ENCODE peak calls at places on chromosomes 1 and 21, in six cellular contexts. One of them, this sample, is unnamed.

GRCh38 chr21:38136201-38136600 is 120.6 kb upstream of the KCNJ15 start:
- DNase-seq in left ventricle myocardium inferior: no peak
- DNase-seq in fibroblast of lung: peak
- DNase-seq in WTC11: no peak
- DNase-seq in astrocyte of the cerebellum: peak
- DNase-seq in IMR-90: peak
- DNase-seq in this sample: no peak

GRCh38 chr1:223344491-223344890 is 19.5 kb downstream of the SUSD4 start:
- DNase-seq in WTC11: no peak
- DNase-seq in astrocyte of the cerebellum: no peak
- DNase-seq in fibroblast of lung: no peak
- DNase-seq in IMR-90: no peak
- DNase-seq in left ventricle myocardium inferior: no peak
- DNase-seq in this sample: no peak

GRCh38 chr1:247298701-247299100 is 33.0 kb downstream of the ZNF496 start:
- DNase-seq in fibroblast of lung: no peak
- DNase-seq in left ventricle myocardium inferior: no peak
- DNase-seq in IMR-90: no peak
- DNase-seq in WTC11: no peak
- DNase-seq in astrocyte of the cerebellum: no peak
- DNase-seq in this sample: no peak

GRCh38 chr1:921011-921837 is 2.5 kb upstream of the SAMD11 start:
- DNase-seq in left ventricle myocardium inferior: peak
- DNase-seq in WTC11: peak
- DNase-seq in astrocyte of the cerebellum: peak
- DNase-seq in fibroblast of lung: peak
- DNase-seq in IMR-90: peak
- DNase-seq in this sample: peak

GRCh38 chr1:246151796-246152434 is 355.2 kb downstream of the SMYD3 start:
- DNase-seq in astrocyte of the cerebellum: no peak
- DNase-seq in WTC11: no peak
- DNase-seq in IMR-90: peak
- DNase-seq in left ventricle myocardium inferior: no peak
- DNase-seq in fibroblast of lung: no peak
- DNase-seq in this sample: no peak

GRCh38 chr1:3457910-3458621 is 3.6 kb downstream of the ARHGEF16 start:
- DNase-seq in left ventricle myocardium inferior: no peak
- DNase-seq in fibroblast of lung: no peak
- DNase-seq in astrocyte of the cerebellum: no peak
- DNase-seq in WTC11: no peak
- DNase-seq in IMR-90: no peak
- DNase-seq in this sample: peak

GRCh38 chr1:9249534-9250335 is 15.2 kb downstream of the H6PD start:
- DNase-seq in astrocyte of the cerebellum: no peak
- DNase-seq in left ventricle myocardium inferior: peak
- DNase-seq in WTC11: peak
- DNase-seq in IMR-90: peak
- DNase-seq in fibroblast of lung: no peak
- DNase-seq in this sample: peak

GRCh38 chr1:230794431-230794830 is 47.2 kb downstream of the CAPN9 start:
- DNase-seq in left ventricle myocardium inferior: no peak
- DNase-seq in WTC11: no peak
- DNase-seq in fibroblast of lung: no peak
- DNase-seq in astrocyte of the cerebellum: no peak
- DNase-seq in IMR-90: no peak
- DNase-seq in this sample: no peak

GRCh38 chr1:83794384-83794783 is 204.5 kb downstream of the TTLL7 start:
- DNase-seq in astrocyte of the cerebellum: no peak
- DNase-seq in left ventricle myocardium inferior: no peak
- DNase-seq in fibroblast of lung: no peak
- DNase-seq in IMR-90: no peak
- DNase-seq in WTC11: no peak
- DNase-seq in this sample: no peak

GRCh38 chr1:226444901-226445300 is 37.0 kb upstream of the PARP1 start:
- DNase-seq in astrocyte of the cerebellum: no peak
- DNase-seq in IMR-90: no peak
- DNase-seq in WTC11: no peak
- DNase-seq in fibroblast of lung: no peak
- DNase-seq in left ventricle myocardium inferior: no peak
- DNase-seq in this sample: no peak

GRCh38 chr1:180042994-180043622 is 88.5 kb downstream of the CEP350 start:
- DNase-seq in fibroblast of lung: peak
- DNase-seq in WTC11: no peak
- DNase-seq in left ventricle myocardium inferior: no peak
- DNase-seq in IMR-90: peak
- DNase-seq in astrocyte of the cerebellum: no peak
- DNase-seq in this sample: no peak

GRCh38 chr21:42265229-42265812 is 46.4 kb downstream of the ABCG1 start:
- DNase-seq in IMR-90: no peak
- DNase-seq in left ventricle myocardium inferior: no peak
- DNase-seq in fibroblast of lung: no peak
- DNase-seq in WTC11: no peak
- DNase-seq in astrocyte of the cerebellum: no peak
- DNase-seq in this sample: no peak

GRCh38 chr1:203778789-203779188 is 13.8 kb downstream of the LAX1 start:
- DNase-seq in left ventricle myocardium inferior: no peak
- DNase-seq in astrocyte of the cerebellum: no peak
- DNase-seq in WTC11: no peak
- DNase-seq in fibroblast of lung: no peak
- DNase-seq in IMR-90: no peak
- DNase-seq in this sample: no peak

GRCh38 chr1:113792986-113793385 is 19.3 kb downstream of the RSBN1 start:
- DNase-seq in left ventricle myocardium inferior: no peak
- DNase-seq in fibroblast of lung: peak
- DNase-seq in astrocyte of the cerebellum: no peak
- DNase-seq in WTC11: no peak
- DNase-seq in IMR-90: peak
- DNase-seq in this sample: no peak

GRCh38 chr1:227155688-227156087 is 162.6 kb downstream of the CDC42BPA start:
- DNase-seq in WTC11: no peak
- DNase-seq in left ventricle myocardium inferior: no peak
- DNase-seq in astrocyte of the cerebellum: no peak
- DNase-seq in IMR-90: no peak
- DNase-seq in fibroblast of lung: no peak
- DNase-seq in this sample: no peak

GRCh38 chr21:42721341-42721824 is 68.0 kb downstream of the PDE9A start:
- DNase-seq in left ventricle myocardium inferior: no peak
- DNase-seq in WTC11: no peak
- DNase-seq in astrocyte of the cerebellum: no peak
- DNase-seq in fibroblast of lung: no peak
- DNase-seq in IMR-90: no peak
- DNase-seq in this sample: no peak

GRCh38 chr1:196030455-196030854 is 577.8 kb downstream of the KCNT2 start:
- DNase-seq in IMR-90: no peak
- DNase-seq in left ventricle myocardium inferior: no peak
- DNase-seq in fibroblast of lung: no peak
- DNase-seq in WTC11: no peak
- DNase-seq in astrocyte of the cerebellum: no peak
- DNase-seq in this sample: no peak

GRCh38 chr1:90834354-90835171 is 117.5 kb upstream of the BARHL2 start:
- DNase-seq in IMR-90: no peak
- DNase-seq in left ventricle myocardium inferior: no peak
- DNase-seq in astrocyte of the cerebellum: no peak
- DNase-seq in fibroblast of lung: peak
- DNase-seq in WTC11: no peak
- DNase-seq in this sample: no peak

GRCh38 chr1:116771997-116772647 is 17.9 kb downstream of the CD2 start:
- DNase-seq in left ventricle myocardium inferior: no peak
- DNase-seq in astrocyte of the cerebellum: no peak
- DNase-seq in WTC11: no peak
- DNase-seq in fibroblast of lung: no peak
- DNase-seq in IMR-90: no peak
- DNase-seq in this sample: no peak

GRCh38 chr1:27395441-27396195 is 3.2 kb downstream of the GPR3 start:
- DNase-seq in IMR-90: peak
- DNase-seq in WTC11: peak
- DNase-seq in astrocyte of the cerebellum: peak
- DNase-seq in left ventricle myocardium inferior: peak
- DNase-seq in fibroblast of lung: peak
- DNase-seq in this sample: peak

GRCh38 chr1:53685272-53686051 is 53.5 kb downstream of the GLIS1 start:
- DNase-seq in fibroblast of lung: peak
- DNase-seq in astrocyte of the cerebellum: no peak
- DNase-seq in WTC11: no peak
- DNase-seq in IMR-90: peak
- DNase-seq in left ventricle myocardium inferior: no peak
- DNase-seq in this sample: peak

GRCh38 chr1:2174348-2175054 is 20.1 kb downstream of the FAAP20 start:
- DNase-seq in WTC11: peak
- DNase-seq in astrocyte of the cerebellum: peak
- DNase-seq in IMR-90: peak
- DNase-seq in left ventricle myocardium inferior: peak
- DNase-seq in fibroblast of lung: peak
- DNase-seq in this sample: peak

GRCh38 chr21:17821121-17821520 is 2.0 kb upstream of the C21orf91 start:
- DNase-seq in astrocyte of the cerebellum: no peak
- DNase-seq in left ventricle myocardium inferior: no peak
- DNase-seq in IMR-90: no peak
- DNase-seq in WTC11: no peak
- DNase-seq in fibroblast of lung: no peak
- DNase-seq in this sample: no peak

GRCh38 chr21:17819114-17819877 is at the start of gene C21orf91:
- DNase-seq in fibroblast of lung: peak
- DNase-seq in left ventricle myocardium inferior: peak
- DNase-seq in astrocyte of the cerebellum: peak
- DNase-seq in WTC11: peak
- DNase-seq in IMR-90: peak
- DNase-seq in this sample: peak

GRCh38 chr21:17823846-17824245 is 4.7 kb upstream of the C21orf91 start:
- DNase-seq in left ventricle myocardium inferior: no peak
- DNase-seq in fibroblast of lung: no peak
- DNase-seq in IMR-90: no peak
- DNase-seq in WTC11: no peak
- DNase-seq in astrocyte of the cerebellum: no peak
- DNase-seq in this sample: no peak

GRCh38 chr21:17818158-17819113 is 720 bp downstream of the C21orf91 start:
- DNase-seq in left ventricle myocardium inferior: peak
- DNase-seq in astrocyte of the cerebellum: no peak
- DNase-seq in fibroblast of lung: peak
- DNase-seq in WTC11: peak
- DNase-seq in IMR-90: peak
- DNase-seq in this sample: peak

DNA sequence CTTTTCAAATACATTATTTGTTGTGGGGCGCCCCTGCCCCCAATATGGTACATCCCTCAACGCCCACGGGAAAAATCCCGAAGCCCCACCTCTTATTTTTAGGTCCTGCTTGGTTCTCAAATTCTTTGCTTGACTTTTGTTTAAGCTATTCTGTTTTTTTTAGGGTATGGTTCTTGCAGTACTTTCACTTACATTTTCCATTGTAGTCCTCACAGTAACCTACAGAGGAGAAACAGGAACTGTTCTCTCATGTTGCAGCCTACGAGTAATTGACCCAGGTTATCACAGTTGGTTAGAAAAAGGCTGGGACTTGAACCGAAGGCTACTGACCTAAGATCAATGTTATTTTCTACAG is 699 bp upstream of the C21orf91 start:
- DNase-seq in fibroblast of lung: no peak
- DNase-seq in WTC11: no peak
- DNase-seq in IMR-90: peak
- DNase-seq in astrocyte of the cerebellum: no peak
- DNase-seq in left ventricle myocardium inferior: no peak
- DNase-seq in this sample: no peak
- TF ChIP-seq CTCF in fibroblast of lung: no peak
- TF ChIP-seq CTCF in WTC11: no peak
- TF ChIP-seq CTCF in IMR-90: no peak
- TF ChIP-seq CTCF in astrocyte of the cerebellum: no peak
- TF ChIP-seq CTCF in left ventricle myocardium inferior: peak
- TF ChIP-seq CTCF in this sample: no peak

GRCh38 chr1:187549540-187549939 is 720.8 kb downstream of the PLA2G4A start:
- DNase-seq in left ventricle myocardium inferior: no peak
- DNase-seq in fibroblast of lung: no peak
- DNase-seq in astrocyte of the cerebellum: no peak
- DNase-seq in IMR-90: no peak
- DNase-seq in WTC11: no peak
- DNase-seq in this sample: no peak

GRCh38 chr1:187551061-187551460 is 722.3 kb downstream of the PLA2G4A start:
- DNase-seq in left ventricle myocardium inferior: no peak
- DNase-seq in WTC11: peak
- DNase-seq in astrocyte of the cerebellum: no peak
- DNase-seq in IMR-90: no peak
- DNase-seq in fibroblast of lung: no peak
- DNase-seq in this sample: no peak
- TF ChIP-seq CTCF in left ventricle myocardium inferior: no peak
- TF ChIP-seq CTCF in WTC11: peak
- TF ChIP-seq CTCF in astrocyte of the cerebellum: no peak
- TF ChIP-seq CTCF in IMR-90: no peak
- TF ChIP-seq CTCF in fibroblast of lung: no peak
- TF ChIP-seq CTCF in this sample: no peak

DNA sequence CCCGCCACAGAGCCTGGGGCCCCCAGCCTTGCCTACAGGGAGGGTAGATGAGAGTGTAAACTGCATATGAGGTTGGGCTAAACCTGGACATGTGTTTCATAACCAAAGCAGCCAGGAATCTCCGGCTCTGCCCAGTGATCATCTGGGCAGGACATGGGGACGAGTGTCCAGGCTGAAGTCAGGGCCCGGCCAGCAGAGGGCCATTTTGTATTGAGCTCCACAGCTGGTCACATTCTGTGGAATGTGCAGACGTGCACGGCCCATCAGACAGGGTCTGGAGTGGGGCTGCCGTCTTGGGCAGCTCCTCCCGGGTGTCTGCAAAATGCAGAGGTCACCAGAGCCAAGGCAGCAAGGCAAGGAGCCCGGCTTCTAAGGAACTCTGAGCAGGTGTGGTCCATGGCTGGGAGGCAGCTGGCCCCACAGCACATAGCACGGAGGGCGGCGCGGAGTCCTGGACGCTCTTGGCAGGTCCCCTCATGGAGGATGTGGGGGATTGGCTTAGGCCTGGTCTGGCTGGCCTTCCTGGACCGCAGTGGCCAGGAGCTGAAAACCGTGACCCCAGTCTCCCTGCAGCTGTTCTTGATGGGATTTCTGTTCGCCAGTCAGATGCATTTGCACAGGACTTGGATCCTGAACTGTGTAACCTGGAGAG is 6.3 kb downstream of the LRRC3 start:
- DNase-seq in WTC11: no peak
- DNase-seq in astrocyte of the cerebellum: no peak
- DNase-seq in IMR-90: no peak
- DNase-seq in left ventricle myocardium inferior: no peak
- DNase-seq in fibroblast of lung: no peak
- DNase-seq in this sample: no peak
- TF ChIP-seq CTCF in WTC11: no peak
- TF ChIP-seq CTCF in astrocyte of the cerebellum: no peak
- TF ChIP-seq CTCF in IMR-90: no peak
- TF ChIP-seq CTCF in left ventricle myocardium inferior: peak
- TF ChIP-seq CTCF in fibroblast of lung: no peak
- TF ChIP-seq CTCF in this sample: peak

GRCh38 chr1:44929556-44929955 is 56.8 kb downstream of the EIF2B3 start:
- DNase-seq in left ventricle myocardium inferior: no peak
- DNase-seq in astrocyte of the cerebellum: peak
- DNase-seq in IMR-90: no peak
- DNase-seq in fibroblast of lung: peak
- DNase-seq in WTC11: no peak
- DNase-seq in this sample: no peak

GRCh38 chr1:44926311-44926781 is 60.0 kb downstream of the EIF2B3 start:
- DNase-seq in astrocyte of the cerebellum: peak
- DNase-seq in IMR-90: peak
- DNase-seq in WTC11: no peak
- DNase-seq in left ventricle myocardium inferior: no peak
- DNase-seq in fibroblast of lung: peak
- DNase-seq in this sample: no peak

GRCh38 chr1:44919387-44919786 is 67.0 kb downstream of the EIF2B3 start:
- DNase-seq in WTC11: no peak
- DNase-seq in IMR-90: no peak
- DNase-seq in fibroblast of lung: peak
- DNase-seq in left ventricle myocardium inferior: no peak
- DNase-seq in astrocyte of the cerebellum: no peak
- DNase-seq in this sample: no peak

GRCh38 chr1:44924835-44925464 is 61.4 kb downstream of the EIF2B3 start:
- DNase-seq in astrocyte of the cerebellum: peak
- DNase-seq in left ventricle myocardium inferior: no peak
- DNase-seq in IMR-90: peak
- DNase-seq in WTC11: no peak
- DNase-seq in fibroblast of lung: peak
- DNase-seq in this sample: no peak
- TF ChIP-seq CTCF in astrocyte of the cerebellum: peak
- TF ChIP-seq CTCF in left ventricle myocardium inferior: peak
- TF ChIP-seq CTCF in IMR-90: peak
- TF ChIP-seq CTCF in WTC11: no peak
- TF ChIP-seq CTCF in fibroblast of lung: peak
- TF ChIP-seq CTCF in this sample: peak

This sample was measured in nephron progenitor cell.